ENCODE peak calls at places on chromosomes 6 and 20, in six cellular contexts. H is GM13976; Q is natural killer cell; N is posterior vena cava; P is stimulated activated CD8-positive, alpha-beta memory T cell treated with anti-CD3 and anti-CD28 coated beads, Interleukin-2, amount 100 ng/mL, for 1 hour; V is A172. X is an unnamed sample.

GRCh38 chr6:43916091-43916923 is 146.3 kb downstream of the VEGFA start:
- DNase-seq in H (no peak), Q (no peak), N (no peak), P (no peak), V (no peak), X (no peak)

GRCh38 chr6:17589402-17590116 is 10.5 kb upstream of the FAM8A1 start:
- DNase-seq in H (no peak), Q (no peak), N (no peak), P (no peak), V (peak), X (no peak)

GRCh38 chr20:17808357-17808756 is 108.6 kb downstream of the BANF2 start:
- DNase-seq in H (no peak), Q (no peak), N (peak), P (no peak), V (no peak), X (no peak)

GRCh38 chr20:20407891-20408805 is 40.2 kb downstream of the INSM1 start:
- DNase-seq in H (no peak), Q (no peak), N (no peak), P (no peak), V (peak), X (no peak)

GRCh38 chr6:155152211-155153076 is 111.4 kb upstream of the CLDN20 start:
- DNase-seq in H (no peak), Q (no peak), N (no peak), P (no peak), V (no peak), X (no peak)

GRCh38 chr6:137297887-137298286 is 78.7 kb upstream of the IFNGR1 start:
- DNase-seq in H (no peak), Q (no peak), N (no peak), P (no peak), V (no peak), X (no peak)

GRCh38 chr6:55528624-55529023 is 50.4 kb downstream of the HMGCLL1 start:
- DNase-seq in H (peak), Q (no peak), N (no peak), P (no peak), V (peak), X (no peak)

GRCh38 chr20:48354320-48355263 is 473.2 kb downstream of the PREX1 start:
- DNase-seq in H (no peak), Q (no peak), N (no peak), P (no peak), V (no peak), X (no peak)

GRCh38 chr20:36579996-36580545 is 6.7 kb downstream of the TGIF2 start:
- DNase-seq in H (no peak), Q (no peak), N (no peak), P (no peak), V (no peak), X (no peak)

GRCh38 chr20:35953411-35954199 is 697 bp downstream of the SCAND1 start:
- DNase-seq in H (peak), Q (peak), N (peak), P (peak), V (peak), X (no peak)

GRCh38 chr6:38404900-38405556 is 234.7 kb downstream of the BTBD9 start:
- DNase-seq in H (no peak), Q (no peak), N (no peak), P (no peak), V (no peak), X (no peak)

GRCh38 chr20:49666906-49667305 is 46.8 kb downstream of the B4GALT5 start:
- DNase-seq in H (no peak), Q (no peak), N (no peak), P (no peak), V (no peak), X (no peak)

GRCh38 chr6:148803979-148804378 is 57.1 kb downstream of the UST start:
- DNase-seq in H (no peak), Q (no peak), N (no peak), P (no peak), V (no peak), X (no peak)

GRCh38 chr6:32109114-32109764 is at the start of gene TNXB:
- DNase-seq in H (no peak), Q (no peak), N (no peak), P (no peak), V (no peak), X (no peak)

GRCh38 chr20:419556-420168 is 11.6 kb downstream of the RBCK1 start:
- DNase-seq in H (no peak), Q (no peak), N (no peak), P (no peak), V (no peak), X (no peak)

GRCh38 chr6:82951389-82951788 is 114.3 kb downstream of the UBE3D start:
- DNase-seq in H (no peak), Q (no peak), N (no peak), P (no peak), V (peak), X (no peak)

GRCh38 chr6:14612016-14612415 is 494.4 kb downstream of the CD83 start:
- DNase-seq in H (no peak), Q (no peak), N (no peak), P (no peak), V (peak), X (no peak)

GRCh38 chr6:99330159-99330558 is 19.3 kb downstream of the FAXC start:
- DNase-seq in H (peak), Q (no peak), N (no peak), P (peak), V (peak), X (no peak)

GRCh38 chr20:2922957-2923356 is 49.7 kb downstream of the PTPRA start:
- DNase-seq in H (no peak), Q (no peak), N (no peak), P (no peak), V (no peak), X (no peak)

GRCh38 chr20:49270177-49270576 is 7.7 kb downstream of the ZNFX1 start:
- DNase-seq in H (no peak), Q (no peak), N (no peak), P (no peak), V (no peak), X (no peak)

GRCh38 chr20:55649254-55649653 is 356.1 kb downstream of the CBLN4 start:
- DNase-seq in H (no peak), Q (no peak), N (no peak), P (no peak), V (no peak), X (no peak)

GRCh38 chr6:145067430-145067829 is 667.9 kb downstream of the EPM2A start:
- DNase-seq in H (no peak), Q (no peak), N (no peak), P (no peak), V (peak), X (no peak)

GRCh38 chr20:11753155-11753554 is 164.5 kb upstream of the BTBD3 start:
- DNase-seq in H (no peak), Q (no peak), N (no peak), P (no peak), V (no peak), X (no peak)

GRCh38 chr20:62352402-62353288 is 14.5 kb downstream of the LAMA5 start:
- DNase-seq in H (no peak), Q (no peak), N (no peak), P (no peak), V (peak), X (no peak)

GRCh38 chr20:37552415-37552814 is 24.7 kb upstream of the BLCAP start:
- DNase-seq in H (no peak), Q (no peak), N (no peak), P (no peak), V (peak), X (no peak)

GRCh38 chr6:39929733-39930461 is 4.4 kb downstream of the MOCS1 start:
- DNase-seq in H (no peak), Q (no peak), N (no peak), P (no peak), V (no peak), X (no peak)

GRCh38 chr6:35427851-35428321 is 24.3 kb upstream of the FANCE start:
- DNase-seq in H (no peak), Q (no peak), N (no peak), P (no peak), V (peak), X (no peak)

X was measured in esophagus squamous epithelium.